ENCODE peak calls at places on chromosomes 4 and X, in eight cellular contexts. Q, O, N, K, X, M, L and R are unnamed samples.

GRCh38 chrX:7133036-7133412 is 14.5 kb upstream of the STS start:
- DNase-seq in L (no peak), Q (no peak), N (no peak), M (no peak), X (no peak), O (no peak), K (no peak), R (no peak)

GRCh38 chrX:132877954-132878536 is 80.4 kb downstream of the HS6ST2 start:
- DNase-seq in Q (no peak), L (no peak), X (no peak), M (no peak), O (no peak), K (no peak), N (no peak), R (no peak)

GRCh38 chr4:185290018-185290607 is 80.7 kb downstream of the SNX25 start:
- DNase-seq in L (no peak), X (no peak), Q (no peak), N (no peak), O (no peak), M (no peak), K (no peak), R (no peak)

GRCh38 chr4:478373-478772 is 20.6 kb downstream of the ZNF721 start:
- DNase-seq in Q (no peak), O (no peak), X (no peak), M (no peak), L (no peak), K (no peak), N (no peak), R (no peak)

GRCh38 chr4:56156141-56156540 is 207.4 kb downstream of the CEP135 start:
- DNase-seq in M (no peak), X (no peak), O (no peak), N (no peak), L (no peak), K (no peak), Q (no peak), R (no peak)

GRCh38 chr4:152690706-152691651 is 11.2 kb upstream of the TMEM154 start:
- DNase-seq in O (no peak), L (no peak), Q (no peak), X (no peak), K (no peak), M (no peak), N (no peak), R (no peak)

GRCh38 chr4:53489279-53489889 is 101.9 kb downstream of the LNX1 start:
- DNase-seq in L (no peak), K (no peak), X (no peak), M (no peak), Q (no peak), N (no peak), O (no peak), R (no peak)

GRCh38 chr4:84814100-84814750 is 152.3 kb downstream of the WDFY3 start:
- DNase-seq in M (no peak), Q (no peak), L (no peak), N (peak; percentile 73), X (no peak), K (peak; percentile 60), O (no peak), R (no peak)

GRCh38 chr4:136281889-136282288 is 1250.4 kb downstream of the PCDH18 start:
- DNase-seq in L (no peak), Q (no peak), K (no peak), M (no peak), O (no peak), N (no peak), X (no peak), R (no peak)

GRCh38 chr4:154781983-154782293 is 866 bp downstream of the RBM46 start:
- DNase-seq in L (no peak), M (no peak), O (no peak), K (no peak), N (no peak), X (no peak), Q (no peak), R (no peak)

GRCh38 chr4:159425749-159426376 is 323.0 kb downstream of the RAPGEF2 start:
- DNase-seq in L (no peak), K (no peak), N (no peak), Q (no peak), M (no peak), X (no peak), O (no peak), R (no peak)

GRCh38 chrX:13226214-13226613 is 93.6 kb downstream of the ATXN3L start:
- DNase-seq in M (no peak), N (no peak), K (no peak), Q (no peak), O (no peak), L (no peak), X (no peak), R (no peak)

GRCh38 chr4:6278801-6279197 is 9.1 kb downstream of the WFS1 start:
- DNase-seq in X (no peak), O (no peak), L (peak; percentile 56), Q (no peak), K (no peak), M (no peak), N (no peak), R (no peak)

GRCh38 chr4:787561-787981 is 38.4 kb downstream of the CPLX1 start:
- DNase-seq in X (no peak), Q (no peak), N (no peak), K (no peak), M (no peak), L (no peak), O (no peak), R (no peak)

GRCh38 chr4:65538571-65538970 is 131.7 kb downstream of the EPHA5 start:
- DNase-seq in M (no peak), K (no peak), O (no peak), N (no peak), X (no peak), L (no peak), Q (no peak), R (no peak)

GRCh38 chr4:109701566-109702399 is 1.5 kb downstream of the CASP6 start:
- DNase-seq in O (no peak), X (no peak), M (no peak), K (no peak), N (no peak), L (peak; percentile 52), Q (peak; percentile 7), R (no peak)

GRCh38 chr4:84937381-84937977 is 29.0 kb downstream of the WDFY3 start:
- DNase-seq in N (no peak), X (no peak), Q (no peak), M (no peak), L (no peak), K (no peak), O (no peak), R (no peak)

GRCh38 chr4:80475781-80476180 is 140.3 kb downstream of the CFAP299 start:
- DNase-seq in K (no peak), N (no peak), X (no peak), L (no peak), Q (no peak), O (no peak), M (no peak), R (no peak)

GRCh38 chrX:125205918-125206665 is 113.6 kb upstream of the TEX13C start:
- DNase-seq in N (no peak), O (no peak), K (no peak), Q (no peak), L (no peak), X (peak; percentile 59), M (no peak), R (no peak)

GRCh38 chr4:182142146-182143085 is 100.8 kb upstream of the TENM3 start:
- DNase-seq in L (no peak), O (no peak), K (no peak), X (no peak), N (no peak), M (no peak), Q (no peak), R (no peak)

GRCh38 chr4:6262176-6262575 is 7.5 kb upstream of the WFS1 start:
- DNase-seq in K (no peak), X (no peak), L (no peak), N (no peak), M (no peak), Q (no peak), O (no peak), R (no peak)

GRCh38 chr4:101711590-101712255 is 78.8 kb upstream of the BANK1 start:
- DNase-seq in X (no peak), O (no peak), Q (no peak), M (no peak), L (no peak), K (no peak), N (no peak), R (no peak)

GRCh38 chr4:101708640-101709039 is 81.9 kb upstream of the BANK1 start:
- DNase-seq in K (no peak), O (no peak), X (no peak), N (no peak), M (no peak), Q (no peak), L (no peak), R (no peak)

GRCh38 chr4:101707596-101707995 is 82.9 kb upstream of the BANK1 start:
- DNase-seq in O (no peak), X (no peak), N (no peak), L (no peak), Q (no peak), M (no peak), K (no peak), R (no peak)

GRCh38 chr4:101701551-101701950 is 89.0 kb upstream of the BANK1 start:
- DNase-seq in Q (no peak), L (no peak), X (no peak), N (no peak), K (no peak), M (no peak), O (no peak), R (no peak)

GRCh38 chr4:101706535-101707057 is 83.9 kb upstream of the BANK1 start:
- DNase-seq in X (no peak), K (no peak), O (no peak), M (no peak), L (no peak), Q (no peak), N (no peak), R (no peak)
- TF ChIP-seq POLR2AphosphoS5 in X (no peak), K (no peak), O (no peak), M (no peak), L (no peak), Q (no peak), N (no peak), R (no peak)

DNA sequence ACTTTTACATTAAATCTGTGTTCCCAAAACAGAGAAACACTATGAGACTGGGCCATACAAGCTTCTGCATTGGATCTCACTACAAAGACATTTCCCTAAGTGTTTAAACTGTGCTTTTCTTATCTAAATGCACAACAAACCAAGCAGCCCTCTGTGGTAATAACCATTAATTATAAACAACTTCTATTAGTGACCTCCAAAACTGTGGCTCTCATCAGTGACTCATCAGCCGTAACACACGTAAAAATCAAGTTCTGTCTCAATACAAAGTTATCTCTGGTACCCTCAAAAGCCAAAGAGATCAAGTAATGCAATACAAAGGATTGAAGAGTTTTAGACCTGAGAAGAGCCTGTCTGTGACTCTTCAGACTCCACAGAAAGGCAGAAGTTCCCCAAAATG is 189.7 kb upstream of the PPP1R2C start:
- DNase-seq in X (no peak), O (no peak), N (no peak), K (no peak), Q (no peak), L (no peak), M (no peak), R (no peak)
- H3K27ac ChIP-seq in X (no peak overlapping the region), O (no peak overlapping the region), N (no peak overlapping the region), K (no peak overlapping the region), Q (no peak overlapping the region), L (no peak overlapping the region), M (no peak overlapping the region), R (no peak overlapping the region)

GRCh38 chr4:128859887-128860774 is 50.6 kb downstream of the JADE1 start:
- DNase-seq in N (no peak), Q (no peak), O (no peak), M (no peak), K (no peak), L (no peak), X (no peak), R (no peak)
- TF ChIP-seq POLR2AphosphoS5 in N (no peak), Q (peak; percentile 76), O (no peak), M (no peak), K (no peak), L (no peak), X (no peak), R (no peak)

GRCh38 chrX:41407816-41408215 is 39.3 kb upstream of the NYX start:
- DNase-seq in K (no peak), X (no peak), L (no peak), N (no peak), O (no peak), Q (no peak), M (no peak), R (no peak)
- H3K27ac ChIP-seq in K (no peak overlapping the region), X (no peak overlapping the region), L (no peak overlapping the region), N (no peak overlapping the region), O (no peak overlapping the region), Q (no peak overlapping the region), M (no peak overlapping the region), R (no peak overlapping the region)